ENCODE peak calls at places on chromosome 14, in eight cellular contexts. W, D, E, N, I, M, L and X are unnamed samples.

GRCh38 chr14:80946187-80946586 is 4.6 kb upstream of the CEP128 start:
- DNase-seq in L (no peak), M (no peak), D (no peak), E (no peak), W (no peak), I (no peak), N (no peak), X (no peak)

GRCh38 chr14:101362529-101363260 is 198.6 kb upstream of the DIO3 start:
- DNase-seq in N (no peak), E (no peak), L (no peak), I (no peak), M (no peak), D (no peak), W (no peak), X (no peak)

GRCh38 chr14:69459122-69459521 is 25.4 kb upstream of the PLEKHD1 start:
- DNase-seq in I (no peak), D (no peak), W (no peak), L (no peak), E (no peak), N (no peak), M (no peak), X (no peak)

GRCh38 chr14:39268393-39268792 is 34.7 kb downstream of the MIA2 start:
- DNase-seq in L (no peak), M (no peak), W (no peak), E (peak), D (no peak), N (no peak), I (no peak), X (no peak)

GRCh38 chr14:53793790-53794560 is 162.7 kb downstream of the BMP4 start:
- DNase-seq in N (no peak), L (no peak), D (no peak), W (no peak), M (no peak), I (no peak), E (peak), X (no peak)

GRCh38 chr14:98752660-98753059 is 519.3 kb downstream of the BCL11B start:
- DNase-seq in N (no peak), I (no peak), E (no peak), M (no peak), W (no peak), L (no peak), D (no peak), X (no peak)

GRCh38 chr14:69535230-69535848 is 39.3 kb downstream of the CCDC177 start:
- DNase-seq in W (peak), L (no peak), D (peak), N (no peak), M (no peak), I (peak), E (peak), X (no peak)

GRCh38 chr14:69316449-69317391 is 56.8 kb downstream of the GALNT16 start:
- DNase-seq in D (peak), N (no peak), W (peak), E (no peak), I (no peak), M (no peak), L (no peak), X (peak)

GRCh38 chr14:21506557-21506956 is 4.6 kb downstream of the METTL3 start:
- DNase-seq in W (no peak), M (no peak), D (no peak), E (no peak), I (no peak), L (no peak), N (no peak), X (no peak)

GRCh38 chr14:52153939-52154338 is 85.1 kb upstream of the NID2 start:
- DNase-seq in W (no peak), I (no peak), L (peak), D (no peak), E (peak), N (no peak), M (no peak), X (no peak)

GRCh38 chr14:83294941-83295340 is 1761.3 kb upstream of the SEL1L start:
- DNase-seq in E (no peak), L (no peak), W (no peak), M (no peak), D (no peak), N (no peak), I (no peak), X (peak)

GRCh38 chr14:104876251-104876699 is 11.2 kb downstream of the CEP170B start:
- DNase-seq in M (no peak), W (peak), I (no peak), E (peak), L (no peak), N (no peak), D (no peak), X (no peak)

GRCh38 chr14:19800282-19801117 is 3.1 kb upstream of the OR4N2 start:
- DNase-seq in N (no peak), L (no peak), M (no peak), I (no peak), W (no peak), E (peak), D (no peak), X (no peak)

GRCh38 chr14:73685328-73685727 is 28.9 kb downstream of the PNMA1 start:
- DNase-seq in D (no peak), I (no peak), E (no peak), N (no peak), L (no peak), M (no peak), W (no peak), X (no peak)

GRCh38 chr14:103402700-103403099 is 17.5 kb downstream of the MARK3 start:
- DNase-seq in E (no peak), M (no peak), L (no peak), N (no peak), I (no peak), D (no peak), W (peak), X (no peak)